ENCODE peak calls at places on chromosomes 11 and 22, in four cellular contexts. O, U, Z and A are unnamed samples.

GRCh38 chr11:75276696-75277095 is 36.1 kb downstream of the TPBGL start:
- DNase-seq in U (no peak), O (no peak), Z (no peak), A (no peak)

GRCh38 chr11:57516061-57516443 is 550 bp upstream of the SLC43A1 start:
- DNase-seq in O (no peak), U (no peak), Z (no peak), A (no peak)

GRCh38 chr11:67449116-67449844 is 3.2 kb downstream of the GPR152 start:
- DNase-seq in U (no peak), Z (no peak), O (no peak), A (no peak)

GRCh38 chr11:64225608-64226506 is at the start of the genes NUDT22 and TRPT1:
- DNase-seq in O (peak), U (peak), Z (peak), A (peak)

GRCh38 chr22:36584666-36585065 is 55.7 kb upstream of the EIF3D start:
- DNase-seq in Z (no peak), O (no peak), U (no peak), A (no peak)

GRCh38 chr22:45877651-45878050 is 99.3 kb downstream of the WNT7B start:
- DNase-seq in Z (no peak), U (no peak), O (no peak), A (no peak)

GRCh38 chr22:23913661-23914353 is 19.6 kb downstream of the MIF start:
- DNase-seq in Z (peak), U (peak), O (peak), A (peak)

GRCh38 chr22:49297286-49297870 is 530.3 kb downstream of the BRD1 start:
- DNase-seq in Z (no peak), U (no peak), O (peak), A (peak)

GRCh38 chr22:39284142-39284980 is 35.1 kb downstream of the RPL3 start:
- DNase-seq in U (no peak), O (no peak), Z (no peak), A (no peak)

GRCh38 chr11:76602431-76602861 is 68.1 kb downstream of the LRRC32 start:
- DNase-seq in Z (peak), U (no peak), O (peak), A (no peak)

GRCh38 chr22:23789121-23789520 is 2.4 kb downstream of the SMARCB1 start:
- DNase-seq in Z (no peak), O (no peak), U (no peak), A (no peak)

GRCh38 chr11:57321996-57322880 is 2.5 kb downstream of the TNKS1BP1 start:
- DNase-seq in Z (peak), O (peak), U (no peak), A (peak)

GRCh38 chr22:42296381-42296853 is 26.0 kb upstream of the TCF20 start:
- DNase-seq in Z (peak), U (no peak), O (no peak), A (no peak)

GRCh38 chr11:102678022-102678421 is 27.5 kb downstream of the MMP27 start:
- DNase-seq in Z (no peak), O (peak), U (no peak), A (no peak)

GRCh38 chr11:67646535-67647336 is 3.8 kb downstream of the ACY3 start:
- DNase-seq in Z (peak), O (no peak), U (peak), A (no peak)

GRCh38 chr11:25272214-25272613 is 775.4 kb downstream of the LUZP2 start:
- DNase-seq in O (no peak), U (no peak), Z (no peak), A (no peak)

GRCh38 chr11:77069969-77070582 is 3.3 kb downstream of the CAPN5 start:
- DNase-seq in U (no peak), Z (peak), O (no peak), A (no peak)

GRCh38 chr11:88338223-88338661 is 706 bp upstream of the CTSC start:
- DNase-seq in O (no peak), Z (peak), U (no peak), A (no peak)

GRCh38 chr22:21761994-21762680 is 26.5 kb upstream of the YPEL1 start:
- DNase-seq in Z (no peak), O (no peak), U (no peak), A (no peak)

GRCh38 chr11:73269353-73270088 is 2.6 kb upstream of the P2RY6 start:
- DNase-seq in Z (no peak), O (no peak), U (no peak), A (no peak)

GRCh38 chr11:9859491-9860305 is 195.8 kb downstream of the SWAP70 start:
- DNase-seq in Z (no peak), O (no peak), U (no peak), A (no peak)

GRCh38 chr22:45602824-45603301 is 68.8 kb upstream of the ATXN10 start:
- DNase-seq in U (no peak), O (no peak), Z (no peak), A (no peak)

GRCh38 chr11:118343981-118344521 is at the start of gene CD3G:
- DNase-seq in U (no peak), O (peak), Z (peak), A (no peak)

GRCh38 chr11:80441821-80442220 is 1001.0 kb upstream of the TENM4 start:
- DNase-seq in Z (no peak), O (no peak), U (no peak), A (no peak)

GRCh38 chr11:71352748-71353147 is 95.4 kb downstream of the DHCR7 start:
- DNase-seq in O (no peak), U (no peak), Z (no peak), A (no peak)

GRCh38 chr22:46604306-46604690 is 15.9 kb upstream of the GRAMD4 start:
- DNase-seq in U (no peak), O (no peak), Z (peak), A (no peak)

GRCh38 chr11:100730266-100730665 is 43.2 kb downstream of the ARHGAP42 start:
- DNase-seq in Z (no peak), O (no peak), U (no peak), A (no peak)

GRCh38 chr11:61052182-61052972 is 49.9 kb upstream of the CD5 start:
- DNase-seq in O (no peak), Z (no peak), U (no peak), A (no peak)

GRCh38 chr22:49728566-49729271 is 99.0 kb downstream of the BRD1 start:
- DNase-seq in U (no peak), O (no peak), Z (no peak), A (no peak)

GRCh38 chr22:41779889-41780505 is 20.5 kb upstream of the CCDC134 start:
- DNase-seq in Z (no peak), O (no peak), U (no peak), A (no peak)

GRCh38 chr11:131495417-131495816 is 125.0 kb downstream of the NTM start:
- DNase-seq in U (no peak), Z (peak), O (no peak), A (no peak)

GRCh38 chr11:130511765-130512164 is 63.3 kb downstream of the ADAMTS15 start:
- DNase-seq in U (no peak), O (no peak), Z (no peak), A (no peak)

GRCh38 chr11:95682552-95682951 is 107.0 kb downstream of the FAM76B start:
- DNase-seq in O (no peak), Z (no peak), U (no peak), A (no peak)

GRCh38 chr11:116373107-116373506 is 399.7 kb downstream of the BUD13 start:
- DNase-seq in U (no peak), Z (no peak), O (no peak), A (no peak)

GRCh38 chr11:106233191-106233590 is 155.7 kb downstream of the AASDHPPT start:
- DNase-seq in U (no peak), O (no peak), Z (no peak), A (no peak)

GRCh38 chr22:32662587-32662915 is 139.0 kb upstream of the TIMP3 start:
- DNase-seq in Z (no peak), U (no peak), O (no peak), A (no peak)

GRCh38 chr22:32661296-32661695 is 140.2 kb upstream of the TIMP3 start:
- DNase-seq in U (no peak), Z (peak), O (no peak), A (no peak)

GRCh38 chr22:32661737-32662586 is 139.5 kb upstream of the TIMP3 start:
- DNase-seq in Z (no peak), U (no peak), O (no peak), A (no peak)

GRCh38 chr22:32655068-32655467 is 146.4 kb upstream of the TIMP3 start:
- DNase-seq in O (no peak), Z (no peak), U (no peak), A (no peak)

GRCh38 chr22:32660292-32660691 is 141.2 kb upstream of the TIMP3 start:
- DNase-seq in O (no peak), U (peak), Z (peak), A (peak)
- TF ChIP-seq POLR2AphosphoS5 in O (no peak), U (no peak), Z (no peak), A (no peak)

GRCh38 chr22:20244744-20245576 is 23.2 kb downstream of the RTN4R start:
- DNase-seq in Z (peak), O (no peak), U (no peak), A (no peak)
- TF ChIP-seq POLR2AphosphoS5 in Z (no peak), O (no peak), U (no peak), A (no peak)

DNA sequence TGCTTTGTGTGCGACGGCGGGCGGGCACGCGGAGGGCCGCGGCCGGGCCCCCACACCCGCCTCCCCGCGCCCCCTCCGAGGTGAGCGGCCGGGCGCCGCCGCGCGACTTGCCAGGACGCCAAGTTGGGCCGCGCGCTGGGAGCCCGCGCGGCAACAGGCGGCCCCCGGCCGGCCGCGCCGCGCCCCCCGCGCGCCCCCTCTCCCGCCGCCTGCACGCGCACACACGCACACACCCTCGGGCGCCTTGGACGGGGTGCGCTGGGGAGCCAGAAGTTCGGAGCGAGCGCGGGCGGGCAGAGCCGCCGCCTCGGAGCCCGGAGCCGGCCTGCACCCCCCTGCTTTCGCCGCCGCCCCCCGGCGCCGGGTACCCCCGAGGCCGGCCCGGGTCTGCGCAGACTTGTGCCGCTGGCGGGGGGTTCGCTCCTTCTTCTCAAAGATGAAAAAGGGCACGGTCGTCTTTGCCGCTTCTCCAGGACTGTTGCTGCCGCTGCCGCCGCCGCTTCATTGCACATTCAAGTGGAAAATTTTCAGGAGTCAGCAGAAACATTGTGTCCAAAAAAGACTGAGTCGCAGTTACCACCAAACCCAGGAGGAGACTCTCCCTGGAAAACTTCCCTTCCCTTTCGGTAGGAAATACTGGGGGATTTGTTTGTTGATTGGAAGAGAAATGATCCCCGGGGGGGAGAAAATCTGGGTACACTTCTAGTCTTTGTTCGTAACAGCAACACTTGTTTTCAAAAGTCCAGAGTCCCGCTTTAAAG is 895 bp downstream of the TEAD1 start:
- DNase-seq in Z (no peak), U (no peak), O (no peak), A (no peak)
- TF ChIP-seq POLR2AphosphoS5 in Z (peak), U (no peak), O (peak), A (no peak)

GRCh38 chr11:119501777-119502405 is 78.9 kb upstream of the THY1 start:
- DNase-seq in U (no peak), Z (no peak), O (no peak), A (no peak)
- TF ChIP-seq POLR2AphosphoS5 in U (no peak), Z (no peak), O (no peak), A (no peak)

GRCh38 chr11:34192481-34193401 is 87.3 kb downstream of the NAT10 start:
- DNase-seq in Z (peak), O (no peak), U (no peak), A (peak)
- TF ChIP-seq POLR2AphosphoS5 in Z (no peak), O (peak), U (no peak), A (no peak)

GRCh38 chr11:119368121-119369034 is 13.1 kb downstream of the USP2 start:
- DNase-seq in O (no peak), Z (peak), U (no peak), A (no peak)

GRCh38 chr11:119367661-119368120 is 13.8 kb downstream of the USP2 start:
- DNase-seq in Z (no peak), O (no peak), U (no peak), A (no peak)

GRCh38 chr11:119370486-119371046 is 10.9 kb downstream of the USP2 start:
- DNase-seq in U (no peak), O (no peak), Z (peak), A (no peak)

GRCh38 chr11:119371067-119371601 is 10.4 kb downstream of the USP2 start:
- DNase-seq in U (no peak), Z (no peak), O (no peak), A (no peak)

DNA sequence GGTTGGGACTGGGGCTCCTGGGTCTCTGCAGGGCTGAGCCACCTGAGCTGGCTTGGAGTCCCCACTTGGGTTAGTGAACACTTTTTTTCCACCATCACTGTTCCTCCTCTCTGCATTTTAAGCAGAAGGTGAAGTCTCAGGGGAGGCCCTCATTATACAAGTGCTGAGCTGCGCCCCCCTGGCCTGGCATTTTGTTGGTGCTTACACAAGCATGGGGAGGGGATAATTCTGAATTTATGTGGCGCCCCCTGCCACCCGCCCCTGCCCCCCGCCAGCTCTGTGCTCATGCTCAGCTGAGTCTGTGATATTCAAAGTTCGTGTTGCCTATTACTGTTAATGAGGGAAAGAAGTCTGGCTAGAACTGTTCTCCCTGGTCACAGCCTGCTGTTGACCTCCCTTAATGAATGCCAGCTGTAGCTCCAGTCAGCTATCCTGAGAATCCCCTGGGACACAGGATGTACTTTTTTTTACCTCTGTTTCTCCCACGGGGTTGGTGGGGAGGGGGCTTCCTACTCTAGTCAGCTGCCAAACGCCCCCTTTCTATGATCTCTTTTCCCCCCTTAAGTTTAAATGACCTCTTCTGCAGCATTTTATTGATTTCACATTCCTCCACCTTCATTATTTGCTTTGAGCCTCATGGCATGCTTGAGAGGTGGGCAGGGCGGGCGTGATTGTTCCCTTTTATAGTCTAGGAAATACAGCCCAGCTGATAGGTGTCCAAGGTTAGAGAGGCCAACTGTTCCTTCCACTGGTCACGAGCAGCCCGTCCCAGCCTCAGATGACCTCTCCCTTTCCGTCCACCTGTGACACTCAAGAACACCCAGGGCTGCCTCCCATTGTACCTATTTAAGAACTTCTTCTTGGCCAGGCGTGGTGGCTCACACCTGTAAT is 12.2 kb downstream of the USP2 start:
- DNase-seq in U (no peak), Z (peak), O (no peak), A (no peak)
- TF ChIP-seq POLR2AphosphoS5 in U (no peak), Z (peak), O (no peak), A (no peak)

GRCh38 chr22:28220626-28221363 is 301.7 kb upstream of the PITPNB start:
- DNase-seq in Z (no peak), U (no peak), O (no peak), A (no peak)
- TF ChIP-seq POLR2AphosphoS5 in Z (no peak), U (no peak), O (no peak), A (no peak)

DNA sequence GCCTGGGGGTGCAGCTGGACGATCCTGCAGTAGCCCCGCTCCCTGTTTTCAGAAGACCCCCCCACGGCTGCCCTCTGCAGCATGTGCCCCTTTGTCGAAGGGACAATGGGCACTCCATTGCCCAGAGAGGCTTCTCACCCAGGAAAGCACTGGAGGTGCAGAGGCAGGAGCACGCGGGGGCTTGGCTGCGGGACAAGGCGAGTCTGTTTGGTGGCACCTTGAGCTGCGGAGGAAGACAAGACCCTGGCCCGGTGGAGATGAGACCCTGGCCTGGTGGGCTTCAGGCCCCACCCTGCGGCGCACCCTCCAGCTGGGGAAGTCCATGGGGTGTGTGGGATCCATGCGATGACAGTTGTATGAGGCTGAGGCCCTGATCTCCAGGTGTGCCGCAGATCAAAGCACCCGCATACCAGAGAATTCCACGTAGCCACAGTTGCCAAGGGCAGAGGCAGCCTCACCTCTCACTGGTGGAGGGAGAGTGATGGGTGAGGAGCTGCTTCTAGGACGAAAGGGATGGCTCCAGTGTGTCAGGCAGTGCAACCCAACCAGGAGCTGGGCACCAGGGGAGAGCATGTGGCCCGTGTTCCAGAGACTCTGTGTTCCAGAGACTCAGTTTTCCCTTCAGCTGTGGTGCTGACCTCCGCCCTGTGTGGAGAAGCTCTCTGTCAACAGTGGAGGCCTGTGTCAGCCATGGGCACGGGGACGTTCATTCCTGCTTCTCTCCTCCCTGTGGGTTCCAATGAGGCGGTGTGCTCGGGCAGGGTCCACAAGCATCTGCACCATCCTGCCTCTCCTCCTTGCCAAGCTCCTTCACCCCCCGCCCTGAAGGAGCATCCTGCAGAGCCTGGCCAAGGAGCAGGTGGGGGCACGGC is 10.0 kb downstream of the TBX1 start:
- DNase-seq in O (no peak), Z (no peak), U (no peak), A (no peak)
- TF ChIP-seq POLR2AphosphoS5 in O (no peak), Z (no peak), U (no peak), A (no peak)

DNA sequence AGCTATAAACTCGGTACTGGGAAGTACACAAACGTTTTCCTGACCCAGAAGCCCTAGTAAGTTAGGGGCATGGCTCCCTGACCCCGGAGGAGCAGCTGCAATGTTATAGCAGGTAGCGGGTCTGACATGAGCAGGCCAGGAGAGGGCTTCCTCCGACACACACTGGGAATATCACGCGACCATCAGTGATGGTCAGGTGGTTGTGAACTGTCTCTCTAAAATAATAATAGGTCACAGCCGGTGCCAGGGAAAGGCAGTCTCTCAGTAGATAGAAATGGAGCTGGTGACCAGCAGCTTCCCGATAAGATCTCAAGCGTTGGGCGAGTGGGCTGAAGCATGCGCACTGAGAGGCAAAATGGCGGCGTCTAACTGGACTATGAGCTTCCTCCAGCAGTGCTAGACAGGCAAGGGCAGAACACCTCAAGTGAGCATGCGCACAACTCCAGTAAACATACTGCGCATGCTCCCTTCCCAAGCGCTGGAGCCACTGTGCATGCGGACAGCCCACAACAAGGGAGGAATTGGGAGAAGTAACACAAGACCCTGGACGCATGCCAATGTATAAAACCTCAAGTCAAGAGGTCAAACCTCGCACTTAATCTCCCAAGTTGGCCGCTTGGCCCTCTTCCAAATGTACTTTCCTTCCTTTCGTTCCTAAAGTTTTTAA is 22.3 kb upstream of the TESMIN start:
- DNase-seq in O (no peak), Z (no peak), U (no peak), A (no peak)
- TF ChIP-seq POLR2AphosphoS5 in O (no peak), Z (no peak), U (no peak), A (no peak)